ENCODE peak calls at places on chromosomes 16 and 17, in seven cellular contexts. One of them, this sample, is unnamed.

GRCh38 chr17:8577868-8578267 is 52.7 kb downstream of the MYH10 start:
- DNase-seq in upper lobe of right lung: no peak
- DNase-seq in stomach: no peak
- DNase-seq in pancreas: no peak
- DNase-seq in CD4-positive, CD25-positive, alpha-beta regulatory T cell: peak; percentile 4
- DNase-seq in tibial nerve: no peak
- DNase-seq in body of pancreas: no peak
- DNase-seq in this sample: no peak

GRCh38 chr17:45221081-45221996 is at the start of gene FMNL1:
- DNase-seq in upper lobe of right lung: peak; percentile 87
- DNase-seq in stomach: peak; percentile 68
- DNase-seq in pancreas: no peak
- DNase-seq in CD4-positive, CD25-positive, alpha-beta regulatory T cell: peak; percentile 85
- DNase-seq in tibial nerve: no peak
- DNase-seq in body of pancreas: peak; percentile 59
- DNase-seq in this sample: peak; percentile 98

GRCh38 chr17:21772321-21772720 is 80.0 kb downstream of the KCNJ18 start:
- DNase-seq in upper lobe of right lung: no peak
- DNase-seq in stomach: no peak
- DNase-seq in pancreas: no peak
- DNase-seq in CD4-positive, CD25-positive, alpha-beta regulatory T cell: no peak
- DNase-seq in tibial nerve: no peak
- DNase-seq in body of pancreas: no peak
- DNase-seq in this sample: no peak

GRCh38 chr17:65294184-65294719 is 157.1 kb downstream of the RGS9 start:
- DNase-seq in upper lobe of right lung: peak; percentile 72
- DNase-seq in stomach: peak; percentile 69
- DNase-seq in pancreas: peak; percentile 67
- DNase-seq in CD4-positive, CD25-positive, alpha-beta regulatory T cell: peak; percentile 48
- DNase-seq in tibial nerve: peak; percentile 49
- DNase-seq in body of pancreas: peak; percentile 69
- DNase-seq in this sample: no peak

GRCh38 chr16:85557976-85558589 is 55.0 kb upstream of the GSE1 start:
- DNase-seq in upper lobe of right lung: no peak
- DNase-seq in stomach: peak; percentile 61
- DNase-seq in pancreas: peak; percentile 59
- DNase-seq in CD4-positive, CD25-positive, alpha-beta regulatory T cell: no peak
- DNase-seq in tibial nerve: no peak
- DNase-seq in body of pancreas: peak; percentile 77
- DNase-seq in this sample: no peak

GRCh38 chr16:85360323-85361277 is 248.3 kb upstream of the CIBAR2 start:
- DNase-seq in upper lobe of right lung: peak; percentile 79
- DNase-seq in stomach: peak; percentile 77
- DNase-seq in pancreas: peak; percentile 87
- DNase-seq in CD4-positive, CD25-positive, alpha-beta regulatory T cell: peak; percentile 37
- DNase-seq in tibial nerve: no peak
- DNase-seq in body of pancreas: peak; percentile 88
- DNase-seq in this sample: no peak

GRCh38 chr17:68777243-68777855 is 176.2 kb upstream of the FAM20A start:
- DNase-seq in upper lobe of right lung: no peak
- DNase-seq in stomach: peak; percentile 45
- DNase-seq in pancreas: peak; percentile 64
- DNase-seq in CD4-positive, CD25-positive, alpha-beta regulatory T cell: peak; percentile 46
- DNase-seq in tibial nerve: peak; percentile 88
- DNase-seq in body of pancreas: peak; percentile 67
- DNase-seq in this sample: no peak

GRCh38 chr16:867421-868385 is 67.2 kb upstream of the GNG13 start:
- DNase-seq in upper lobe of right lung: no peak
- DNase-seq in stomach: no peak
- DNase-seq in pancreas: no peak
- DNase-seq in CD4-positive, CD25-positive, alpha-beta regulatory T cell: no peak
- DNase-seq in tibial nerve: no peak
- DNase-seq in body of pancreas: no peak
- DNase-seq in this sample: peak; percentile 47

GRCh38 chr17:39639566-39640458 is 2.9 kb downstream of the STARD3 start:
- DNase-seq in upper lobe of right lung: no peak
- DNase-seq in stomach: no peak
- DNase-seq in pancreas: no peak
- DNase-seq in CD4-positive, CD25-positive, alpha-beta regulatory T cell: no peak
- DNase-seq in tibial nerve: no peak
- DNase-seq in body of pancreas: no peak
- DNase-seq in this sample: no peak

GRCh38 chr17:67466251-67466650 is 89.2 kb downstream of the PITPNC1 start:
- DNase-seq in upper lobe of right lung: peak; percentile 6
- DNase-seq in stomach: no peak
- DNase-seq in pancreas: no peak
- DNase-seq in CD4-positive, CD25-positive, alpha-beta regulatory T cell: no peak
- DNase-seq in tibial nerve: no peak
- DNase-seq in body of pancreas: no peak
- DNase-seq in this sample: no peak
- H3K27ac ChIP-seq in upper lobe of right lung: no peak overlapping the region
- H3K27ac ChIP-seq in stomach: no peak overlapping the region
- H3K27ac ChIP-seq in pancreas: no peak overlapping the region
- H3K27ac ChIP-seq in CD4-positive, CD25-positive, alpha-beta regulatory T cell: no peak overlapping the region
- H3K27ac ChIP-seq in tibial nerve: no peak overlapping the region
- H3K27ac ChIP-seq in body of pancreas: no peak overlapping the region
- H3K27ac ChIP-seq in this sample: no peak overlapping the region

GRCh38 chr16:83952587-83952939 is 477 bp upstream of the OSGIN1 start:
- DNase-seq in upper lobe of right lung: no peak
- DNase-seq in stomach: peak; percentile 35
- DNase-seq in pancreas: no peak
- DNase-seq in CD4-positive, CD25-positive, alpha-beta regulatory T cell: no peak
- DNase-seq in tibial nerve: no peak
- DNase-seq in body of pancreas: peak; percentile 71
- DNase-seq in this sample: peak; percentile 73

GRCh38 chr16:83954577-83955016 is 1.6 kb downstream of the OSGIN1 start:
- DNase-seq in upper lobe of right lung: no peak
- DNase-seq in stomach: peak; percentile 56
- DNase-seq in pancreas: peak; percentile 67
- DNase-seq in CD4-positive, CD25-positive, alpha-beta regulatory T cell: no peak
- DNase-seq in tibial nerve: peak; percentile 22
- DNase-seq in body of pancreas: peak; percentile 80
- DNase-seq in this sample: peak; percentile 83

GRCh38 chr16:83952940-83953795 is at the start of gene OSGIN1:
- DNase-seq in upper lobe of right lung: peak; percentile 96
- DNase-seq in stomach: peak; percentile 96
- DNase-seq in pancreas: peak; percentile 96
- DNase-seq in CD4-positive, CD25-positive, alpha-beta regulatory T cell: peak; percentile 78
- DNase-seq in tibial nerve: peak; percentile 94
- DNase-seq in body of pancreas: peak; percentile 97
- DNase-seq in this sample: peak; percentile 94

GRCh38 chr16:83955218-83956130 is 2.4 kb downstream of the OSGIN1 start:
- DNase-seq in upper lobe of right lung: no peak
- DNase-seq in stomach: no peak
- DNase-seq in pancreas: no peak
- DNase-seq in CD4-positive, CD25-positive, alpha-beta regulatory T cell: no peak
- DNase-seq in tibial nerve: peak; percentile 22
- DNase-seq in body of pancreas: no peak
- DNase-seq in this sample: no peak

GRCh38 chr16:83953796-83954576 is 946 bp downstream of the OSGIN1 start:
- DNase-seq in upper lobe of right lung: no peak
- DNase-seq in stomach: no peak
- DNase-seq in pancreas: peak; percentile 41
- DNase-seq in CD4-positive, CD25-positive, alpha-beta regulatory T cell: peak; percentile 71
- DNase-seq in tibial nerve: no peak
- DNase-seq in body of pancreas: peak; percentile 38
- DNase-seq in this sample: no peak
- H3K4me3 ChIP-seq in upper lobe of right lung: peak overlapping the region; percentile 64
- H3K4me3 ChIP-seq in stomach: peak overlapping the region; percentile 66
- H3K4me3 ChIP-seq in pancreas: peak overlapping the region; percentile 38
- H3K4me3 ChIP-seq in CD4-positive, CD25-positive, alpha-beta regulatory T cell: no peak overlapping the region
- H3K4me3 ChIP-seq in tibial nerve: peak overlapping the region; percentile 65
- H3K4me3 ChIP-seq in body of pancreas: no peak overlapping the region
- H3K4me3 ChIP-seq in this sample: peak overlapping the region; percentile 44

GRCh38 chr16:81774348-81774747 is 4.7 kb upstream of the PLCG2 start:
- DNase-seq in upper lobe of right lung: no peak
- DNase-seq in stomach: no peak
- DNase-seq in pancreas: no peak
- DNase-seq in CD4-positive, CD25-positive, alpha-beta regulatory T cell: no peak
- DNase-seq in tibial nerve: no peak
- DNase-seq in body of pancreas: no peak
- DNase-seq in this sample: peak; percentile 81
- H3K27ac ChIP-seq in upper lobe of right lung: no peak overlapping the region
- H3K27ac ChIP-seq in stomach: peak overlapping the region; percentile 38
- H3K27ac ChIP-seq in pancreas: no peak overlapping the region
- H3K27ac ChIP-seq in CD4-positive, CD25-positive, alpha-beta regulatory T cell: no peak overlapping the region
- H3K27ac ChIP-seq in tibial nerve: no peak overlapping the region
- H3K27ac ChIP-seq in body of pancreas: no peak overlapping the region
- H3K27ac ChIP-seq in this sample: peak overlapping the region; percentile 60

DNA sequence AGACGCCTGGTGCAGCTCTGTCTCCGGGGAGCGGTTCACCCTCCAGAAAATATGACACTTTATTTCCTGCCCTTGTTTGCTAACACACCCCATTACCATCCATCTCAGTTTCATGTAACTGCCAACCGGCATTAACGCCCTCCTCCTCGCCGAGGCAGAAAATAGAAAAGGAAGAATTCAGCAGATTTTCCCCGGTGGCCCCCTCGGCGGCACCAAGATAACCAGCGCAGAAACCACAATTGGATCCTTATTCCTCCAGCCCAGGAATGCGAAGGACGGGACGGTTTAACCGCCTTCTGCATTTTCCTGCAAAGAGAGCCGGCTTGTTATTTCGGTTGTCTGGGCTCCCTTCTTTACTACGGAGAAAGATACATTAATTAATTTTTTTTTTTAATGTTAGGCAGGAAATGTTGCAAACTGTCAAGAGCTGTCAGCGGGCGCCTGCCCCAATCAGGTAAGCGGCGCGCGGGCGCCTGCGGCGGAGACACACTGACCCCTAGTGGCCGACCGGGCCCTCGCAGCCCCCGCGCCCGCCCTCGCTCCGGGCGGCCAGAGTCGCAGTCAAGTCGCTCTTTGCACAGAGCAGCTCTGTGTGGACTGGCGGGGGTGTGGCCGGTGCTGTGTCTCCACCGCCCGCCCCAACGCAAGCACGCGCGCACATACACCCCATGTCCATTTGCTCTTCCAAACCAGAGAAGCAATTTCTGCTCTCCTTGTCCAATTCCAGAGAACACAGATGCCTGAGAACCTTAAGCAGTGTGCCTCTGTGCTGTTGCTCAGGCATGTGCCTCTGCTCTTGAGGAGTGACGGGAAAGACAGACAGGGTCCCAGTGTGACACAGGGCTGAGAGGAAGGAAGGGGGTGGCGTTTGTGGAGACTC is 53.6 kb downstream of the C17orf67 start:
- DNase-seq in upper lobe of right lung: peak; percentile 92
- DNase-seq in stomach: peak; percentile 85
- DNase-seq in pancreas: peak; percentile 77
- DNase-seq in CD4-positive, CD25-positive, alpha-beta regulatory T cell: peak; percentile 92
- DNase-seq in tibial nerve: peak; percentile 52
- DNase-seq in body of pancreas: peak; percentile 69
- DNase-seq in this sample: peak; percentile 97
- H3K4me3 ChIP-seq in upper lobe of right lung: peak overlapping the region; percentile 42
- H3K4me3 ChIP-seq in stomach: peak overlapping the region; percentile 32
- H3K4me3 ChIP-seq in pancreas: peak overlapping the region; percentile 22
- H3K4me3 ChIP-seq in CD4-positive, CD25-positive, alpha-beta regulatory T cell: peak overlapping the region; percentile 79
- H3K4me3 ChIP-seq in tibial nerve: peak overlapping the region; percentile 44
- H3K4me3 ChIP-seq in body of pancreas: no peak overlapping the region
- H3K4me3 ChIP-seq in this sample: peak overlapping the region; percentile 31

GRCh38 chr17:81035389-81036127 is 607 bp downstream of the BAIAP2 start:
- DNase-seq in upper lobe of right lung: no peak
- DNase-seq in stomach: no peak
- DNase-seq in pancreas: no peak
- DNase-seq in CD4-positive, CD25-positive, alpha-beta regulatory T cell: no peak
- DNase-seq in tibial nerve: no peak
- DNase-seq in body of pancreas: no peak
- DNase-seq in this sample: peak; percentile 88
- H3K27ac ChIP-seq in upper lobe of right lung: peak overlapping the region; percentile 44
- H3K27ac ChIP-seq in stomach: peak overlapping the region; percentile 79
- H3K27ac ChIP-seq in pancreas: no peak overlapping the region
- H3K27ac ChIP-seq in CD4-positive, CD25-positive, alpha-beta regulatory T cell: no peak overlapping the region
- H3K27ac ChIP-seq in tibial nerve: peak overlapping the region; percentile 21
- H3K27ac ChIP-seq in body of pancreas: no peak overlapping the region
- H3K27ac ChIP-seq in this sample: peak overlapping the region; percentile 76

GRCh38 chr17:4641297-4642195 is at the start of gene ALOX15:
- DNase-seq in upper lobe of right lung: peak; percentile 67
- DNase-seq in stomach: no peak
- DNase-seq in pancreas: no peak
- DNase-seq in CD4-positive, CD25-positive, alpha-beta regulatory T cell: no peak
- DNase-seq in tibial nerve: no peak
- DNase-seq in body of pancreas: no peak
- DNase-seq in this sample: no peak
- H3K4me3 ChIP-seq in upper lobe of right lung: no peak within 1 kb of the TSS
- H3K4me3 ChIP-seq in stomach: no peak within 1 kb of the TSS
- H3K4me3 ChIP-seq in pancreas: no peak within 1 kb of the TSS
- H3K4me3 ChIP-seq in CD4-positive, CD25-positive, alpha-beta regulatory T cell: no peak within 1 kb of the TSS
- H3K4me3 ChIP-seq in tibial nerve: peak within 1 kb of the TSS; percentile 9
- H3K4me3 ChIP-seq in body of pancreas: no peak within 1 kb of the TSS
- H3K4me3 ChIP-seq in this sample: no peak within 1 kb of the TSS

GRCh38 chr17:72297326-72298115 is 176.7 kb downstream of the SOX9 start:
- DNase-seq in upper lobe of right lung: no peak
- DNase-seq in stomach: no peak
- DNase-seq in pancreas: no peak
- DNase-seq in CD4-positive, CD25-positive, alpha-beta regulatory T cell: no peak
- DNase-seq in tibial nerve: peak; percentile 57
- DNase-seq in body of pancreas: no peak
- DNase-seq in this sample: no peak

GRCh38 chr17:72299092-72299491 is 178.3 kb downstream of the SOX9 start:
- DNase-seq in upper lobe of right lung: no peak
- DNase-seq in stomach: no peak
- DNase-seq in pancreas: no peak
- DNase-seq in CD4-positive, CD25-positive, alpha-beta regulatory T cell: no peak
- DNase-seq in tibial nerve: no peak
- DNase-seq in body of pancreas: no peak
- DNase-seq in this sample: no peak

GRCh38 chr17:72295916-72296315 is 175.1 kb downstream of the SOX9 start:
- DNase-seq in upper lobe of right lung: no peak
- DNase-seq in stomach: no peak
- DNase-seq in pancreas: no peak
- DNase-seq in CD4-positive, CD25-positive, alpha-beta regulatory T cell: no peak
- DNase-seq in tibial nerve: no peak
- DNase-seq in body of pancreas: no peak
- DNase-seq in this sample: no peak

GRCh38 chr17:72294487-72294893 is 173.7 kb downstream of the SOX9 start:
- DNase-seq in upper lobe of right lung: no peak
- DNase-seq in stomach: no peak
- DNase-seq in pancreas: no peak
- DNase-seq in CD4-positive, CD25-positive, alpha-beta regulatory T cell: no peak
- DNase-seq in tibial nerve: peak; percentile 44
- DNase-seq in body of pancreas: no peak
- DNase-seq in this sample: no peak

DNA sequence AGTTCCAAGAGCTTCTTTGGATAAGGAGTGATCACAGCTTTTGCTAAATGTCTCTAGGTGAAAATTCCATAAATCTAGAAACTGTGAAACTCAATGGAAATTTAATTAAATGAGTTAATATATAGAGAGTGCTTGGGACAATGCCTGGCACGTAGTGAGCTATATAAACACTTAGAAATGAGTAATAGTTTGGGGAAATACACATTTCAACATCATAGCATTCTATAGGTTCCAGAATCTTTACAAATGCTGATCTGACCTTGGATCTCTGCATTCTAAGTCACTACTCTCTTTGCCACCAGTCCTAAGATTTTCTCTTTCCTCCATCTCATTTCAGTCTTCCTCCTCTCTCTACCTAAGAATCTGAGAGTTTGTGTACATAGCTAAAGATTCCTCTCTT is 175.6 kb downstream of the SOX9 start:
- DNase-seq in upper lobe of right lung: no peak
- DNase-seq in stomach: no peak
- DNase-seq in pancreas: no peak
- DNase-seq in CD4-positive, CD25-positive, alpha-beta regulatory T cell: no peak
- DNase-seq in tibial nerve: no peak
- DNase-seq in body of pancreas: no peak
- DNase-seq in this sample: no peak
- H3K27ac ChIP-seq in upper lobe of right lung: no peak overlapping the region
- H3K27ac ChIP-seq in stomach: no peak overlapping the region
- H3K27ac ChIP-seq in pancreas: no peak overlapping the region
- H3K27ac ChIP-seq in CD4-positive, CD25-positive, alpha-beta regulatory T cell: no peak overlapping the region
- H3K27ac ChIP-seq in tibial nerve: no peak overlapping the region
- H3K27ac ChIP-seq in body of pancreas: no peak overlapping the region
- H3K27ac ChIP-seq in this sample: no peak overlapping the region

This sample was measured in spleen.